ENCODE peak calls at places on chromosomes 12 and 14, in four cellular contexts. B is transverse colon; K is HCT116; O is CD4-positive, alpha-beta memory T cell. H is an unnamed sample.
A peak's percentile ranks its signal among the peaks of the same experiment; 100 is the strongest.

GRCh38 chr12:119050663-119051062 is 69.3 kb downstream of the SRRM4 start:
- DNase-seq in B (no peak), K (no peak), O (no peak), H (no peak)

GRCh38 chr12:88552672-88553079 is 27.6 kb downstream of the KITLG start:
- DNase-seq in K (no peak), O (no peak), B (no peak), H (no peak)

GRCh38 chr14:86961106-86961716 is 1031.8 kb downstream of the GALC start:
- DNase-seq in K (no peak), B (no peak), O (no peak), H (no peak)

GRCh38 chr12:131806654-131807053 is 21.5 kb upstream of the MMP17 start:
- DNase-seq in O (no peak), K (no peak), B (no peak), H (no peak)

GRCh38 chr12:131865196-131865875 is 29.1 kb upstream of the ULK1 start:
- DNase-seq in K (peak; percentile 72), B (no peak), O (no peak), H (no peak)

GRCh38 chr14:102351023-102351422 is 11.7 kb downstream of the CINP start:
- DNase-seq in B (no peak), K (no peak), O (no peak), H (no peak)

GRCh38 chr14:90567191-90567590 is 170.4 kb downstream of the CALM1 start:
- DNase-seq in K (no peak), B (no peak), O (no peak), H (no peak)

GRCh38 chr12:50107416-50108268 is 3.8 kb downstream of the GPD1 start:
- DNase-seq in O (no peak), B (no peak), K (no peak), H (no peak)

GRCh38 chr14:81655423-81656314 is 122.0 kb upstream of the SEL1L start:
- DNase-seq in B (no peak), O (no peak), K (no peak), H (no peak)

GRCh38 chr14:94867931-94868597 is 98.2 kb upstream of the GSC start:
- DNase-seq in O (no peak), B (no peak), K (no peak), H (no peak)

GRCh38 chr12:70245458-70245857 is 2.2 kb downstream of the CNOT2 start:
- DNase-seq in B (no peak), K (no peak), O (no peak), H (no peak)

GRCh38 chr14:31578266-31578665 is 17.1 kb downstream of the NUBPL start:
- DNase-seq in O (no peak), B (no peak), K (no peak), H (no peak)

GRCh38 chr12:84793558-84794367 is 118.8 kb downstream of the SLC6A15 start:
- DNase-seq in O (no peak), B (no peak), K (no peak), H (no peak)

GRCh38 chr14:100155049-100155621 is 4.3 kb downstream of the DEGS2 start:
- DNase-seq in B (peak; percentile 63), O (no peak), K (peak; percentile 33), H (no peak)

GRCh38 chr14:61559641-61560201 is 135.6 kb upstream of the HIF1A start:
- DNase-seq in O (no peak), K (peak; percentile 71), B (no peak), H (no peak)
- H3K4me3 ChIP-seq in O (no peak overlapping the region), K (peak overlapping the region; percentile 49), B (no peak overlapping the region), H (no peak overlapping the region)

DNA sequence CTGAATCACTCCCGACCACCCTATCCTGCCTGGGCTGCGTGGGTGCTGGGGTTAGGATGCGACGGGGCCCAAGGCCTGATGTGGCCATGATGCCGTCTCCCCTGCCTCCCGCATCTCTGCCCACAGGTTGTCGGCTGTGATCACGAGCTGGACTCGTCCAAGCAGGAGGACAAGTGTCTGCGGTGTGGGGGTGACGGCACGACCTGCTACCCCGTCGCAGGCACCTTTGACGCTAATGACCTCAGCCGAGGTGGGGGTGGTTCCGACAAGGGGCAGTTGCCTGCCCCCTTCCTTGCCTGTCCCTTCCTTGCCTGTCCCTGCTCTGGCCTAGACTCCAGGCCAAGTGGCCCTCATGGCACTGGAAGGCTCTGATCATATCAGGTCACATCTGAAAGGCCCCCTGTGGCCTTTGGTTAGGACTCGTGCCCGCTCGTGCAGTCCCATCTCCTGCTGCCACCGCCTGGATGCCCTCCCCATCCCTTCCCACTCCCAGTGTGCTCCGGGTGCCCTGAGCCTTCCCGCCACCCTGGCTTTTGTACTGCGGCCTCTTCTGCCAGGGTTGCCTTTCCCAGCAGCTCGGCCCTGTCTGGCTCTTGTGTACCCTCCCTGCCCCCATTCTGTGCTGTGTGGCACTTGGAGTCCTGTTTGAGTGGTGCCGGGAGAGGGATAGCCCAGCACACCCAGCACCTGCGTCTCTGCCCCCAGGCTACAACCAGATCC is 13.6 kb downstream of the PAPLN start:
- DNase-seq in B (no peak), K (no peak), O (no peak), H (no peak)
- H3K4me3 ChIP-seq in B (no peak overlapping the region), K (no peak overlapping the region), O (no peak overlapping the region), H (no peak overlapping the region)

GRCh38 chr14:61321385-61322010 is at the start of gene PRKCH:
- DNase-seq in B (peak; percentile 79), K (peak; percentile 54), O (peak; percentile 84), H (peak; percentile 86)
- H3K4me3 ChIP-seq in B (peak within 1 kb of the TSS; percentile 71), K (peak within 1 kb of the TSS; percentile 80), O (peak within 1 kb of the TSS; percentile 95), H (peak within 1 kb of the TSS; percentile 83)

GRCh38 chr12:27561535-27562350 is 37.7 kb downstream of the PPFIBP1 start:
- DNase-seq in K (no peak), O (no peak), B (no peak), H (no peak)
- H3K4me3 ChIP-seq in K (no peak overlapping the region), O (no peak overlapping the region), B (no peak overlapping the region), H (no peak overlapping the region)

DNA sequence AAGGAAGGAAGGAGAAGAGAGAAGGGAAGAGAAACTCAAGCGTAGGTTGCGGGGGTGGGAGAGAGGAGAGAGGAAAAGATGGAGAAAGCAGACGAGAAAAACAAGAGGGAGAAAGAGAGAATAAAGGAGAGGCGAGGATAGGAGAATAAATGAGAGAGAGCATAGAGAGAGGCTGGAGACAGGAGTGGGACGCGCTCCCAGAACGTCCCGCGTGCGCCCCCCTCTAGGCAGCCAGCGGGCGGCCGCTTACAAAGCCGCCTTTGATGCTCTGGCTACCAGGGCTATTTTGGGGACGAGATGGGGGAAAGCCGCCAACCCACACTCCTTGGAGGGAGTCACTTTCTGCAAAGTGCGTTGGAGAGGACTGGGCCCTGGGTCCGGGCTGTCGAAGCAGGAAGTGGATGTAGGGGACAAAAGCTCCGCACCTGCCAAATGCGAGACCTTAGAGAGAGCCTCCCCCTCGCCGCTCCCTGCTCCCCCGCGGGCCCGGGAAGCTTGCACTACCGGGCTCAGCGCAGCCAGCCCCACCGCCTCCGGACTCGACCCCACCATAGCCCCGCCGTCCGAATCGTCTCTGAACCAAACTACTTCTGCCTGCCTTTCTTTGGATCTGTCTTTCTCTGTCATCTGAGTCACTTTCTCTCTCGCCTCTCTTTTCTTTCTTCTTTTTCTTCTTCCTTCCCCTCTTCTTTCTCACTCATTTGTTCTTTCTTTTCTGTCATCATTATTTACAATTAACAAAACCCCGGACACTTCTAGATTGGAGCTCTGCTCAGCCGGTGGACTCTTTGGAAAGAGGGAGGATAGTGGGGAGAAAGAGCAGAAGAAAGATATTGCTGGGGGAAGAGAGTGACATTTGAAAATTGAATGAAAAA is 8.0 kb downstream of the ASCL1 start:
- DNase-seq in K (no peak), O (no peak), B (no peak), H (no peak)
- H3K4me3 ChIP-seq in K (no peak overlapping the region), O (no peak overlapping the region), B (no peak overlapping the region), H (no peak overlapping the region)

DNA sequence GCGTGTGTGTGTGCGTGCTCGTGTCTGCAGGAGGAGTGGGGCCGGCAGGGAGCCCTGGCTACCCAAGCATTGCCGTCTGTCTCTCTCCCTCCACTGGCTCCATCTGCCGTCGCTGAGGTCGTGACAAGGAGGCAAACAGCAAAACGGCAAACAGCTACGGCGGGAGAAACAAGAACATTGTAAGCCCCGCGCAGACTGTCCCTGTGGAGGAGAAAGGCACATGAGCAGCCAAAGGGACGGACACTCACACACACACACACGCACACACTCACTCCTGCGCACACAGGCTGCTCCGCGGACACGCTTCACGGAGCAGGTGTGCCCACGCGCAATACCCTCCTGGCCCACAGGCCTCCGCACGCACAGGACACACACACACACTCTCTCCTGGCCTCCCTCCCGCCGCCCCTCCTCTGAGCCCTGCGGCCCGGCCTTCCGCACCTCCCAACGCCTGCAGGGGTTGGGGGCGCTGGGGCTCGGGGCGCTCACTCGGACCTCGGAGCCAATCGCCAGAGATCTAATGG is 905 bp downstream of the CISTR start:
- DNase-seq in B (peak; percentile 26), O (no peak), K (no peak), H (no peak)
- H3K4me3 ChIP-seq in B (peak overlapping the region; percentile 51), O (peak overlapping the region; percentile 53), K (no peak overlapping the region), H (peak overlapping the region; percentile 55)

DNA sequence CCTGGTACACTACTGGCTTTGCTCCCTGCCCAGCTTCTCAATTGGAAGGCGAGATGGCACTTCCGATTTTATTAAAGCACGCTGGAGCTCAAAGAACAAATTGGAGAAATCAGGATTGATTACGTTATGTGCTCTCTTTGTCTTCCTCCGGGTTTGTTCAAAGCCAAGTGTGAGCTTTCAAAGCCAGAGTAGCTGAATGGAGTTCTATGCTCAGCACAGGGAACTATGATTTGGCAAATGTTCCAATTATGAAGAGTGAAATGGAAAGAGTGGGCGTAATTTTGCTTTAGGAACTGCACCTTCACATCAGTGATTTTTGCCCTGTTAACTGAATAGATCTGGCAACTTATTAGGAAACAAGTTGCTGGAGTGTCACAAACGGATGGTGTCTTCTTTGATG is 72.4 kb downstream of the FLRT2 start:
- DNase-seq in B (no peak), K (no peak), O (no peak), H (no peak)
- H3K4me3 ChIP-seq in B (no peak overlapping the region), K (no peak overlapping the region), O (no peak overlapping the region), H (no peak overlapping the region)

DNA sequence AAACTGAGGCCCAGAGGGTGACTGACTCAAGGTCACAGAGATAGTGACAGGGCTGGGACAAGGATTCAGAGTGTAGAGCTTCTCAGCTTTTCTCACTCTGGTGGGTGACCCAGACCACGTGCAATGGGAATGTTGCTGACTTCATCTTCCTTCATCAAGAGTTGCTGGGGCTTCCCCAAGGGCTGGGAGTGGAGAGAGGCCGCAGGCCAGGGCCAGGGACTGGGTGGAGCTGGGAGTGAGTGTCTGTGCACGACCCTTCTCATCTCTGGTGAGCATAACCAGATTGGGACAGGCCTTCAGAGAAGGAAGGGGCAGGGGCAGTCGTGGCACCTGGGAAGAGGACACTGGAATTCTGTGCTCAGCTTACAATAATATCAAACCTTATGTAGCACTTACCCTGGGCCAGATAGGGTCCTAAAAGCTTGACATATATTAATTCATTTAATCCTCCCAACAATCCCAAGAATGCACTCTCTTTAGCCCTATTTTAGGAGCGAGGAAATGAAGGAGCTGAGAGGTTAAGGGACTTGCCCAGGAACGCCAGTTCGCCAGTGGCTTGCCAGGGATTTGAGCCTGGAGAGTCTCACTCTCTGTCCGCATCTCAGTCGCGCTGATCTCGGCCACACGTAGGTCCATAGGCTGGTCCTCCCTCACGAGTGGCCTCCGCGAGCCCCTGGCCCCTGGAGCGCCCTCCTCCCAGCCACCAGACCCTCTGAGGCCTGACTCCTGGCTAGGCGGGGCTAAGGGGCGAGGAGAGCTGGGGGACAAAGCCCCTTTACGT is 15.8 kb downstream of the KRT18 start:
- DNase-seq in K (no peak), B (no peak), O (no peak), H (no peak)
- H3K4me3 ChIP-seq in K (no peak overlapping the region), B (peak overlapping the region; percentile 28), O (no peak overlapping the region), H (no peak overlapping the region)